ENCODE peak calls at places on chromosomes 4 and X, in five cellular contexts. V, R, M, S and Q are unnamed samples.

GRCh38 chr4:28518781-28519180 is 1658.1 kb downstream of the STIM2 start:
- DNase-seq in V (no peak), R (no peak), M (no peak), S (no peak), Q (no peak)

GRCh38 chr4:109078724-109079123 is 223.7 kb downstream of the COL25A1 start:
- DNase-seq in V (no peak), R (no peak), M (no peak), S (no peak), Q (no peak)

GRCh38 chrX:151958101-151958500 is 16.4 kb downstream of the GABRE start:
- DNase-seq in V (no peak), R (no peak), M (no peak), S (no peak), Q (no peak)

GRCh38 chr4:135204311-135204710 is 1002.7 kb upstream of the PABPC4L start:
- DNase-seq in V (no peak), R (no peak), M (no peak), S (no peak), Q (no peak)

GRCh38 chrX:5646818-5647217 is 581.8 kb downstream of the NLGN4X start:
- DNase-seq in V (no peak), R (no peak), M (no peak), S (no peak), Q (no peak)

GRCh38 chrX:155056877-155057792 is 13.8 kb downstream of the CMC4 start:
- DNase-seq in V (peak; percentile 58), R (no peak), M (peak; percentile 57), S (peak; percentile 82), Q (no peak)

GRCh38 chr4:6674500-6675149 is 19.1 kb upstream of the S100P start:
- DNase-seq in V (no peak), R (peak; percentile 43), M (no peak), S (no peak), Q (no peak)

GRCh38 chr4:107615809-107616208 is 104.2 kb downstream of the PAPSS1 start:
- DNase-seq in V (no peak), R (no peak), M (no peak), S (no peak), Q (no peak)

GRCh38 chrX:38968344-38968743 is 167.1 kb downstream of the MID1IP1 start:
- DNase-seq in V (no peak), R (no peak), M (no peak), S (no peak), Q (no peak)

GRCh38 chr4:62644372-62644771 is 1444.2 kb downstream of the ADGRL3 start:
- DNase-seq in V (no peak), R (no peak), M (peak; percentile 18), S (no peak), Q (no peak)

GRCh38 chr4:41865981-41866798 is 69.0 kb upstream of the TMEM33 start:
- DNase-seq in V (no peak), R (no peak), M (no peak), S (peak; percentile 63), Q (no peak)

GRCh38 chrX:131752493-131753198 is 208.8 kb downstream of the OR13H1 start:
- DNase-seq in V (peak; percentile 81), R (no peak), M (no peak), S (no peak), Q (peak; percentile 62)

GRCh38 chr4:56688094-56688647 is 7.1 kb upstream of the HOPX start:
- DNase-seq in V (no peak), R (no peak), M (no peak), S (no peak), Q (no peak)

GRCh38 chr4:163948920-163949455 is 454.5 kb downstream of the TMA16 start:
- DNase-seq in V (no peak), R (no peak), M (no peak), S (peak; percentile 43), Q (no peak)

GRCh38 chr4:74133786-74134499 is 24.0 kb upstream of the MTHFD2L start:
- DNase-seq in V (peak; percentile 74), R (peak; percentile 83), M (peak; percentile 82), S (peak; percentile 76), Q (peak; percentile 74)

GRCh38 chr4:2489841-2490552 is 21.1 kb downstream of the RNF4 start:
- DNase-seq in V (no peak), R (no peak), M (no peak), S (no peak), Q (no peak)

GRCh38 chr4:156832886-156833285 is 138.7 kb downstream of the PDGFC start:
- DNase-seq in V (no peak), R (no peak), M (no peak), S (no peak), Q (no peak)

GRCh38 chr4:156838761-156839160 is 132.8 kb downstream of the PDGFC start:
- DNase-seq in V (no peak), R (no peak), M (no peak), S (no peak), Q (no peak)

DNA sequence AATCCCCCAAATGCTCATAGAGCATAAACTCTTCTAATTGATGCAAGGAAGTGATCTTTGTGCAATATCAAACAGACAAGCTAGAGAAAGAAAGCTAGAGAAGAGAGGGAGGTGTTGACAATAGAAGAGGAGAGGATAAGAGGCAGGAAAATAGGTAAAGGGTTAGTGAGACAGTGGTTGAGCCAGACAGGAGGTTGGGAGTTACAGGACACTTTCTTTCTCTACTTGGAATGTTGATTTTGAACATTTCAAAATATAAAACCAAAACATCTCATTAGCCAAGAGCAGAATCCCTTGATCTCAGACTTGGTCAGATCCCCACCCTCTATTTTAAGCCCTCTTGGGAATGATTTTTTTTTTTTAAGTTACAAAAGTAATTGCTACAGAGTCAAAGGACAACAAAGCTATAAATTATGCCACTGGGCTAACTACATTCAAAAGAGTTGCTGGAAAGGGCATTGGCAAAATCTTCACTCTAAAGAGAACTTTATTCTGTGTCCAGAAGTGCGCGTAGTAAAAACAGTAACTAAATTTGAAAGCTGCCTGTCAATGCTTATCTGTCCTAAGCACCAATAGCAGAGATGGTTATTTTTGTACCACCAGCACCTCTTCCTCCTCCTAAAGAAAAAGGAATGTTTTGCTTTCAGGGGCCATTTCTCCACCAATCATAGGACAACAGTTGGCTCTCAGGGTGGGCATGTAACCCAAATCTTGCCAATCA is 133.8 kb downstream of the PDGFC start:
- DNase-seq in V (no peak), R (no peak), M (no peak), S (no peak), Q (no peak)
- TF ChIP-seq CTCF in V (no peak), R (no peak), M (no peak), S (no peak), Q (no peak)

DNA sequence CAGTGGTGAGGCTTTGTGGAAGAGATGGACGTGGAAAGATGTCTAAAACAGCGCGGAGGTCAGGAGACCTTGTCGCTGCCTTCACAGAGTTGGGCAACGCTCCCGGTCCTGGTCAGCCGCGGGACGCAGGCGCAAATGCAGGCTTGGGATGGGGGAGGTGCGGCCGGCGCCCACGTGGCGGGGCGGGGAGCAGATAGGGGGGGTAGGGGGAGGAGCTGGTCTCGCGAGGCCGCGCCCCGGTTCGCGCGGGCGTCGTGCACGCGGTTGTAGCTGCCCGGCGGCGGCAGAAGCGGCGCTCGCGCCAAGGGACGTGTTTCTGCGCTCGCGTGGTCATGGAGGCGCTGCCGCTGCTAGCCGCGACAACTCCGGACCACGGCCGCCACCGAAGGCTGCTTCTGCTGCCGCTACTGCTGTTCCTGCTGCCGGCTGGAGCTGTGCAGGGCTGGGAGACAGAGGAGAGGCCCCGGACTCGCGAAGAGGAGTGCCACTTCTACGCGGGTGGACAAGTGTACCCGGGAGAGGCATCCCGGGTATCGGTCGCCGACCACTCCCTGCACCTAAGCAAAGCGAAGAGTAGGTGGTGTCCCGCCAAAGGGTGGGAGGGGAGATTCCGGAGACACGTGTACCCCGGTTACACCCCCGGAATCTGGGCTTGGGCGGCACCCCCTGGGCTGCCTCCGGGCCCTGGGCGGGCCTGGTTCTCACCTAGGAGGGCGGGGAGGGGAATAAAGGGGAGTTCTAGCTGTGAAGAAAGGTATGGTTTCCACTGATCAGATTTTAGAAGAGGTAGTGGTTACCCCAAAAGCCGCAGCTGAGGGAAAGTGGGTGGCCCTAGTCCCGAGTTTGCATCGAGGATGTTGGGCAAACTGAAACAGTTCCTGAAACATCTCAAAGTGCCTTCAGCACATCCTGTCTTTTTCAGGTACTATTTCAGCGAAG is at the start of gene PRDX4:
- DNase-seq in V (peak; percentile 76), R (peak; percentile 89), M (peak; percentile 79), S (peak; percentile 96), Q (peak; percentile 39)
- TF ChIP-seq CTCF in V (no peak), R (no peak), M (no peak), S (no peak), Q (no peak)

GRCh38 chr4:30714408-30715031 is 5.6 kb upstream of the PCDH7 start:
- DNase-seq in V (no peak), R (no peak), M (peak; percentile 73), S (no peak), Q (no peak)
- TF ChIP-seq CTCF in V (peak; percentile 55), R (peak; percentile 17), M (peak; percentile 90), S (peak; percentile 69), Q (no peak)

GRCh38 chrX:53481093-53481492 is 46.9 kb upstream of the HSD17B10 start:
- DNase-seq in V (no peak), R (no peak), M (peak; percentile 12), S (no peak), Q (no peak)
- TF ChIP-seq CTCF in V (no peak), R (no peak), M (no peak), S (no peak), Q (no peak)

GRCh38 chrX:48468247-48468671 is 1.8 kb downstream of the SLC38A5 start:
- DNase-seq in V (no peak), R (no peak), M (no peak), S (peak; percentile 79), Q (no peak)

GRCh38 chrX:48470110-48470832 is at the start of gene SLC38A5:
- DNase-seq in V (no peak), R (no peak), M (no peak), S (no peak), Q (no peak)

GRCh38 chrX:48467331-48467761 is 2.7 kb downstream of the SLC38A5 start:
- DNase-seq in V (no peak), R (no peak), M (no peak), S (no peak), Q (no peak)

GRCh38 chrX:48470833-48471118 is 716 bp upstream of the SLC38A5 start:
- DNase-seq in V (no peak), R (no peak), M (no peak), S (no peak), Q (no peak)

DNA sequence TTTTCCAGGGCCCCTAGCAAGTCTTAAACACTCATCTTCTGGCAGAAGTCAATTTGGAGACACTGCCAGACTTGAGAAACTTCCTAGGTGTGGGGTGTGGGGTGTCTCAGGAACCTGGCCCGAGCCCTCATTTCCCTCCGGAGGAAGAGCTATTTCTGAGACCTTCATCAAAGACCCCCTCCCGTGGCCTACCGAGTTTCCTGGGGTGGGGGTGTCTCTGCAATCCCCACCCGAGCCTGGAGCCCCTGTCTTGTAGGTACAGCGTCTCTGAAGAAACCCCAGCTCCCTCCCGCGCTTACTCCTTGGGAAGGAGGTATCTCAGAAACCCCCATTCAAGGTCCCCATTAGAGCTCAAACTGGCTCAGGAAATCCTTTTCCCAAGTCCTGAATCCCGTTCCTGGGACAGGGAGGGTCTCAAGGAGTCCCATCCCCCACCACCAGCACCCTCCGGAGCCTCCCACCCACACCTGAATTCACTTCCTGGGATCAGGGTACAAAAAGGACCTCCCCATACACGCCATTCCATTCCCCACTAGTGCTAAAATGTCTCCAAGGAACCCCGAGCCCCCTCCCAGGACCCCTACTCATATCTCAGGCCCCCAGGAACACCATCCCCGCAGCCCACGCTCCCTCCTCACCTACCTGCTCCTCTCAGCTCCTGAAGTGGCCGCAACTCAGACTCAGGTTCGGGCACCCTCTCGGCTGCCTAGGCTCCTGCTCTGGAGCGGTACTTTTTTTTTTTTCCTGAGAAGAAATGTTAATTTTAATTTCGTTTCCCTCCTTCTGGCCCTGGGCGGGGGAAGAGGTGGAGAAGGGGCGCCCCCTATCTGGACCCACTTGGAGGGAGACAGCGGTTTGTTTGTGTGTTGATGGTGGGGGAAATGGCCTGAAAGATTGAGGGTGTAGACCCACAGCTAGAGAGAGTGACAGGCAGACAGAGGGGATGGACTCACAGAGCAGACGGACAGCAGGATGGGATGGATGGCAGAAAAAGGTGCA is 1.1 kb downstream of the SLC38A5 start:
- DNase-seq in V (no peak), R (no peak), M (no peak), S (no peak), Q (no peak)
- TF ChIP-seq CTCF in V (no peak), R (no peak), M (no peak), S (no peak), Q (no peak)